ENCODE peak calls at places on chromosomes 13 and 19, in eight cellular contexts. One of them, this sample, is unnamed.
A peak's percentile ranks its signal among the peaks of the same experiment; 100 is the strongest.

GRCh38 chr19:46601318-46602224 is at the start of gene CALM3:
- DNase-seq in GM12878: no peak
- DNase-seq in suprapubic skin: peak; percentile 77
- DNase-seq in upper lobe of left lung: no peak
- DNase-seq in HCT116: no peak
- DNase-seq in GM23338: peak; percentile 42
- DNase-seq in breast epithelium: no peak
- DNase-seq in stomach: no peak
- DNase-seq in this sample: no peak

GRCh38 chr13:93226623-93227279 is at the start of gene GPC6:
- DNase-seq in GM12878: no peak
- DNase-seq in suprapubic skin: no peak
- DNase-seq in upper lobe of left lung: no peak
- DNase-seq in HCT116: no peak
- DNase-seq in GM23338: peak; percentile 88
- DNase-seq in breast epithelium: no peak
- DNase-seq in stomach: no peak
- DNase-seq in this sample: peak; percentile 32

GRCh38 chr13:24851546-24851945 is 87.6 kb downstream of the RNF17 start:
- DNase-seq in GM12878: no peak
- DNase-seq in suprapubic skin: no peak
- DNase-seq in upper lobe of left lung: no peak
- DNase-seq in HCT116: no peak
- DNase-seq in GM23338: no peak
- DNase-seq in breast epithelium: no peak
- DNase-seq in stomach: no peak
- DNase-seq in this sample: no peak

GRCh38 chr19:48686103-48686502 is 9.7 kb upstream of the FUT2 start:
- DNase-seq in GM12878: no peak
- DNase-seq in suprapubic skin: no peak
- DNase-seq in upper lobe of left lung: no peak
- DNase-seq in HCT116: no peak
- DNase-seq in GM23338: no peak
- DNase-seq in breast epithelium: no peak
- DNase-seq in stomach: no peak
- DNase-seq in this sample: no peak

GRCh38 chr13:45873491-45874360 is 22.2 kb upstream of the SIAH3 start:
- DNase-seq in GM12878: no peak
- DNase-seq in suprapubic skin: no peak
- DNase-seq in upper lobe of left lung: no peak
- DNase-seq in HCT116: peak; percentile 50
- DNase-seq in GM23338: peak; percentile 61
- DNase-seq in breast epithelium: no peak
- DNase-seq in stomach: no peak
- DNase-seq in this sample: no peak

GRCh38 chr13:91598655-91599054 is 200.2 kb downstream of the GPC5 start:
- DNase-seq in GM12878: no peak
- DNase-seq in suprapubic skin: no peak
- DNase-seq in upper lobe of left lung: no peak
- DNase-seq in HCT116: no peak
- DNase-seq in GM23338: no peak
- DNase-seq in breast epithelium: no peak
- DNase-seq in stomach: no peak
- DNase-seq in this sample: no peak

GRCh38 chr19:2775556-2776430 is 7.3 kb downstream of the SGTA start:
- DNase-seq in GM12878: no peak
- DNase-seq in suprapubic skin: no peak
- DNase-seq in upper lobe of left lung: peak; percentile 64
- DNase-seq in HCT116: no peak
- DNase-seq in GM23338: no peak
- DNase-seq in breast epithelium: peak; percentile 59
- DNase-seq in stomach: peak; percentile 64
- DNase-seq in this sample: no peak

GRCh38 chr13:108816381-108816780 is 187.0 kb downstream of the MYO16 start:
- DNase-seq in GM12878: no peak
- DNase-seq in suprapubic skin: no peak
- DNase-seq in upper lobe of left lung: no peak
- DNase-seq in HCT116: no peak
- DNase-seq in GM23338: no peak
- DNase-seq in breast epithelium: no peak
- DNase-seq in stomach: no peak
- DNase-seq in this sample: no peak

GRCh38 chr19:49403404-49404187 is 15.5 kb downstream of the KASH5 start:
- DNase-seq in GM12878: no peak
- DNase-seq in suprapubic skin: no peak
- DNase-seq in upper lobe of left lung: no peak
- DNase-seq in HCT116: no peak
- DNase-seq in GM23338: peak; percentile 96
- DNase-seq in breast epithelium: no peak
- DNase-seq in stomach: no peak
- DNase-seq in this sample: no peak

GRCh38 chr19:45404557-45405434 is at the start of gene PPP1R13L:
- DNase-seq in GM12878: peak; percentile 32
- DNase-seq in suprapubic skin: peak; percentile 94
- DNase-seq in upper lobe of left lung: peak; percentile 94
- DNase-seq in HCT116: peak; percentile 96
- DNase-seq in GM23338: peak; percentile 97
- DNase-seq in breast epithelium: peak; percentile 96
- DNase-seq in stomach: peak; percentile 92
- DNase-seq in this sample: peak; percentile 96

GRCh38 chr13:63706751-63707150 is 2291.1 kb upstream of the PCDH20 start:
- DNase-seq in GM12878: no peak
- DNase-seq in suprapubic skin: no peak
- DNase-seq in upper lobe of left lung: no peak
- DNase-seq in HCT116: no peak
- DNase-seq in GM23338: no peak
- DNase-seq in breast epithelium: no peak
- DNase-seq in stomach: no peak
- DNase-seq in this sample: no peak

GRCh38 chr19:34274284-34274826 is 20.0 kb downstream of the GARRE1 start:
- DNase-seq in GM12878: no peak
- DNase-seq in suprapubic skin: no peak
- DNase-seq in upper lobe of left lung: no peak
- DNase-seq in HCT116: no peak
- DNase-seq in GM23338: no peak
- DNase-seq in breast epithelium: no peak
- DNase-seq in stomach: no peak
- DNase-seq in this sample: no peak

DNA sequence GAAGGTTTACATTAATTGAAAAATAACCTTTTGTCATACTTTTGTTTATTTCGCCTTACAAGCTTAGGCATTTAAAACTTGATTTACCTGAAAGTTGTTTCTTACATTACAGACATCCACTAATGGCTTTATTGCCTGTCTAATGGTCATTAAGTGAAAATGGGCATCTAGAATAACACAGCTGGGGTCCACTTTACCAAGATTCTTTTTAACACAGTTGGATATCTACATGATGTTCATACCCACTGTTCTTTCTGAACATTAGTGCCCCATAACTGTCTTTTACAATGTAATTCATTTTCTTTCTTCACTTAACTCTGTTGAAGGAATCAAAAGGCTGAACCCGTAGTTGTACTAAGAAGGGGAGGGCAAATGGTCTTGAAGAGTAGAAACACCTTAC is 19.8 kb upstream of the KLHL1 start:
- DNase-seq in GM12878: no peak
- DNase-seq in suprapubic skin: no peak
- DNase-seq in upper lobe of left lung: no peak
- DNase-seq in HCT116: no peak
- DNase-seq in GM23338: no peak
- DNase-seq in breast epithelium: no peak
- DNase-seq in stomach: no peak
- DNase-seq in this sample: no peak
- TF ChIP-seq POLR2AphosphoS5 in GM12878: no peak
- TF ChIP-seq POLR2AphosphoS5 in suprapubic skin: no peak
- TF ChIP-seq POLR2AphosphoS5 in upper lobe of left lung: no peak
- TF ChIP-seq POLR2AphosphoS5 in HCT116: no peak
- TF ChIP-seq POLR2AphosphoS5 in GM23338: no peak
- TF ChIP-seq POLR2AphosphoS5 in breast epithelium: no peak
- TF ChIP-seq POLR2AphosphoS5 in stomach: no peak
- TF ChIP-seq POLR2AphosphoS5 in this sample: no peak

GRCh38 chr13:114229486-114229885 is 5.2 kb upstream of the CDC16 start:
- DNase-seq in GM12878: no peak
- DNase-seq in suprapubic skin: no peak
- DNase-seq in upper lobe of left lung: no peak
- DNase-seq in HCT116: no peak
- DNase-seq in GM23338: peak; percentile 30
- DNase-seq in breast epithelium: no peak
- DNase-seq in stomach: no peak
- DNase-seq in this sample: no peak

GRCh38 chr13:114230575-114230974 is 4.1 kb upstream of the CDC16 start:
- DNase-seq in GM12878: no peak
- DNase-seq in suprapubic skin: no peak
- DNase-seq in upper lobe of left lung: no peak
- DNase-seq in HCT116: no peak
- DNase-seq in GM23338: peak; percentile 72
- DNase-seq in breast epithelium: no peak
- DNase-seq in stomach: no peak
- DNase-seq in this sample: no peak

GRCh38 chr13:114231886-114232285 is 2.8 kb upstream of the CDC16 start:
- DNase-seq in GM12878: no peak
- DNase-seq in suprapubic skin: no peak
- DNase-seq in upper lobe of left lung: no peak
- DNase-seq in HCT116: no peak
- DNase-seq in GM23338: no peak
- DNase-seq in breast epithelium: no peak
- DNase-seq in stomach: no peak
- DNase-seq in this sample: no peak

GRCh38 chr13:114228176-114228575 is 6.5 kb upstream of the CDC16 start:
- DNase-seq in GM12878: no peak
- DNase-seq in suprapubic skin: no peak
- DNase-seq in upper lobe of left lung: no peak
- DNase-seq in HCT116: no peak
- DNase-seq in GM23338: no peak
- DNase-seq in breast epithelium: no peak
- DNase-seq in stomach: no peak
- DNase-seq in this sample: no peak

DNA sequence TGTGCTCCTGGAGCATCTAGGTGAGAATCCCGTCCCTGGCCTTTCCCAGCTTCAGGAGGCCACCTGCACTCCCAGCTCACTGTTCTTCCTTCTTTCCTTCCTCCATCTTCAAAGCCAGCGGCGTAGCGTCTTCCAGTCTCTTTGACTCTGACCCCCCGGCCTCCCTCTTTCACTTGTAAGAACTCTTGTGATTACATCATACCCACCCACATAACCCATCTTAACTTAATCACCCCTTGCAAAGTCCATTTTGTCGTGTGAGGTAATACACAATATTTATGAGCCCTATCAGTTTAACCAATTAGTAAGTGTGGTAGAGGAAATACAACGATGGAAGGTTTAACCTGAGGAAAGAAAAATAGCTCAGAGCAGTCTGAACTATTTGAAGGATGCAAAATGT is 4.6 kb upstream of the CDC16 start:
- DNase-seq in GM12878: no peak
- DNase-seq in suprapubic skin: no peak
- DNase-seq in upper lobe of left lung: no peak
- DNase-seq in HCT116: no peak
- DNase-seq in GM23338: peak; percentile 83
- DNase-seq in breast epithelium: no peak
- DNase-seq in stomach: no peak
- DNase-seq in this sample: no peak
- H3K4me3 ChIP-seq in GM12878: no peak overlapping the region
- H3K4me3 ChIP-seq in suprapubic skin: no peak overlapping the region
- H3K4me3 ChIP-seq in upper lobe of left lung: no peak overlapping the region
- H3K4me3 ChIP-seq in HCT116: no peak overlapping the region
- H3K4me3 ChIP-seq in GM23338: peak overlapping the region; percentile 34
- H3K4me3 ChIP-seq in breast epithelium: no peak overlapping the region
- H3K4me3 ChIP-seq in stomach: no peak overlapping the region
- H3K4me3 ChIP-seq in this sample: no peak overlapping the region

GRCh38 chr19:7469654-7470285 is 19.1 kb downstream of the PEX11G start:
- DNase-seq in GM12878: no peak
- DNase-seq in suprapubic skin: no peak
- DNase-seq in upper lobe of left lung: no peak
- DNase-seq in HCT116: no peak
- DNase-seq in GM23338: no peak
- DNase-seq in breast epithelium: no peak
- DNase-seq in stomach: no peak
- DNase-seq in this sample: no peak
- TF ChIP-seq POLR2AphosphoS5 in GM12878: no peak
- TF ChIP-seq POLR2AphosphoS5 in suprapubic skin: no peak
- TF ChIP-seq POLR2AphosphoS5 in upper lobe of left lung: no peak
- TF ChIP-seq POLR2AphosphoS5 in HCT116: no peak
- TF ChIP-seq POLR2AphosphoS5 in GM23338: no peak
- TF ChIP-seq POLR2AphosphoS5 in breast epithelium: no peak
- TF ChIP-seq POLR2AphosphoS5 in stomach: no peak
- TF ChIP-seq POLR2AphosphoS5 in this sample: no peak

GRCh38 chr13:39349391-39349790 is 253.6 kb downstream of the LHFPL6 start:
- DNase-seq in GM12878: no peak
- DNase-seq in suprapubic skin: no peak
- DNase-seq in upper lobe of left lung: no peak
- DNase-seq in HCT116: no peak
- DNase-seq in GM23338: no peak
- DNase-seq in breast epithelium: no peak
- DNase-seq in stomach: no peak
- DNase-seq in this sample: no peak

GRCh38 chr13:39353988-39354387 is 249.0 kb downstream of the LHFPL6 start:
- DNase-seq in GM12878: no peak
- DNase-seq in suprapubic skin: no peak
- DNase-seq in upper lobe of left lung: no peak
- DNase-seq in HCT116: no peak
- DNase-seq in GM23338: no peak
- DNase-seq in breast epithelium: no peak
- DNase-seq in stomach: no peak
- DNase-seq in this sample: no peak

GRCh38 chr13:39350461-39350881 is 252.5 kb downstream of the LHFPL6 start:
- DNase-seq in GM12878: no peak
- DNase-seq in suprapubic skin: no peak
- DNase-seq in upper lobe of left lung: no peak
- DNase-seq in HCT116: no peak
- DNase-seq in GM23338: peak; percentile 49
- DNase-seq in breast epithelium: no peak
- DNase-seq in stomach: no peak
- DNase-seq in this sample: no peak

DNA sequence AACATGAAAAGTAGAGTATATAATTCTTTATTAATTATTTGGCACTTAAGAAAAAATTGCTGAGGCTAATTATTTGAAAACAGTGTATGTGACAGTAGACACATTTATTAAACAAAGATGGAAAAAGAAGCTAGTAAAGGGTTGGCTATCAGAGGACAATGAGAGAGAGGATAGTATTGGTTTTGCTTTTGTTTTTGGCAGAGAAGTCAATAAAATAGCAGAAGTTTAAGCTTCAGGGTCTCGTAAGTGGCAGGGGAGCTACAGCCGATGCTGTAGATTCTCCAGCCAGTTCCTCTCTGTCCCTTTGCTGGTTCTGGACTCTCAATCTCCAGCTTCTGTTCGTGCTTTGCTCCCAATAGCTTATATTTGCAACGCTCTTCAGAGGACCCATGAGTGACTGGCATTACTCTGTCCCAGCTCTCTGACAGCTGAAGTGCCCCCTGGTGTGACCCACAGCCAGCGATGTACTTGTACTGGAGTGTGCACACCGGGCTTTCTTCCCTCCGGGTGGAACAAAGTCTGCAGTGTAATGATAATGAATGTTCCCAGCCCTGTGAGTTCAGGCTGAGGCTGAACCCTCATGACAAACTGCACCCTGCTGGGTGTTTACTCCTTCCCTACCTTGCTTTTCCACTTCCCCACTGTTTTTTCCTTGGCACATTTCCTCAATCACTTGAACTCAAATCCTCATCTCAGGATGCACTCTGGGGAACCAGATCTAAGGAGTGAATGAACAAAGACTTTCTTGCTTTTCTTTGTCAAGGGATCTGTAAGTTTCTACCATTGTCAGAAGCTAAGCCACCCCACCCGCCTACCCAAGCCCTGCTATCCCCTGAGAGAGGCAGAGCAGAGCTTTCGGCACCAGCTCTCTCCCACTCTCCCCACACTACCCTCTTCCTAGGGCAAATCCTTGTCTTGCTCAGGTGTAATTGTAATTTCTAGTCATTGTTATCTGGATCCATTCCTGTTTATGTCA is 254.8 kb downstream of the LHFPL6 start:
- DNase-seq in GM12878: no peak
- DNase-seq in suprapubic skin: no peak
- DNase-seq in upper lobe of left lung: peak; percentile 25
- DNase-seq in HCT116: no peak
- DNase-seq in GM23338: peak; percentile 68
- DNase-seq in breast epithelium: no peak
- DNase-seq in stomach: no peak
- DNase-seq in this sample: no peak
- H3K4me3 ChIP-seq in GM12878: no peak overlapping the region
- H3K4me3 ChIP-seq in suprapubic skin: no peak overlapping the region
- H3K4me3 ChIP-seq in upper lobe of left lung: no peak overlapping the region
- H3K4me3 ChIP-seq in HCT116: no peak overlapping the region
- H3K4me3 ChIP-seq in GM23338: no peak overlapping the region
- H3K4me3 ChIP-seq in breast epithelium: no peak overlapping the region
- H3K4me3 ChIP-seq in stomach: no peak overlapping the region
- H3K4me3 ChIP-seq in this sample: no peak overlapping the region